ENCODE peak calls at places on chromosomes 1 and 21, in six cellular contexts. C is IMR-90, E is H9, V is H1, Q is neuronal stem cell, I is mesenchymal stem cell. N is an unnamed sample.

GRCh38 chr1:197441990-197442389 is 173.9 kb downstream of the CRB1 start:
- DNase-seq in V (peak; percentile 19), Q (no peak), I (peak; percentile 31), C (peak; percentile 74), E (no peak), N (peak; percentile 37)

GRCh38 chr1:183236158-183236725 is 50.2 kb downstream of the LAMC2 start:
- DNase-seq in V (no peak), C (no peak), I (no peak), Q (no peak), E (no peak), N (peak; percentile 93)

GRCh38 chr21:14877581-14878228 is 187.1 kb downstream of the NRIP1 start:
- DNase-seq in Q (no peak), V (no peak), I (no peak), C (peak; percentile 49), E (no peak), N (no peak)

GRCh38 chr1:229227298-229227919 is 43.5 kb upstream of the RAB4A start:
- DNase-seq in C (peak; percentile 61), I (peak; percentile 72), V (no peak), E (peak; percentile 92), Q (peak; percentile 72), N (peak; percentile 88)

GRCh38 chr1:15975805-15976680 is at the start of gene ZBTB17:
- DNase-seq in E (peak; percentile 94), V (peak; percentile 83), I (peak; percentile 92), C (peak; percentile 91), Q (peak; percentile 93), N (peak; percentile 96)

GRCh38 chr1:194495434-194495833 is 1309.0 kb upstream of the B3GALT2 start:
- DNase-seq in Q (no peak), E (no peak), I (no peak), V (no peak), C (no peak), N (no peak)

GRCh38 chr1:169722784-169723183 is 11.1 kb downstream of the SELE start:
- DNase-seq in E (no peak), C (no peak), Q (no peak), V (no peak), I (no peak), N (peak; percentile 13)

GRCh38 chr21:34198232-34199120 is 125.1 kb downstream of the MRPS6 start:
- DNase-seq in E (no peak), V (no peak), Q (no peak), C (no peak), I (no peak), N (no peak)

GRCh38 chr1:98981917-98982513 is 22.6 kb downstream of the PLPPR5 start:
- DNase-seq in I (peak; percentile 31), V (no peak), E (no peak), Q (no peak), C (peak; percentile 62), N (no peak)

GRCh38 chr1:192904438-192904895 is 95.6 kb downstream of the RGS2 start:
- DNase-seq in E (no peak), C (peak; percentile 93), Q (no peak), V (no peak), I (peak; percentile 67), N (no peak)

GRCh38 chr1:26081267-26082019 is 14.0 kb upstream of the TRIM63 start:
- DNase-seq in E (no peak), I (no peak), C (no peak), Q (no peak), V (no peak), N (no peak)

GRCh38 chr21:45003331-45004058 is 63.7 kb downstream of the SLX9 start:
- DNase-seq in Q (no peak), C (no peak), V (no peak), I (no peak), E (no peak), N (no peak)

GRCh38 chr1:26317612-26318337 is at the start of gene CD52:
- DNase-seq in C (no peak), V (no peak), Q (no peak), E (peak; percentile 78), I (no peak), N (peak; percentile 89)

GRCh38 chr21:39020751-39021474 is 162.3 kb downstream of the PSMG1 start:
- DNase-seq in V (no peak), E (no peak), C (peak; percentile 74), I (peak; percentile 76), Q (no peak), N (peak; percentile 86)

GRCh38 chr1:62286778-62287224 is 32.4 kb downstream of the KANK4 start:
- DNase-seq in Q (no peak), E (peak; percentile 72), V (peak; percentile 36), C (no peak), I (no peak), N (peak; percentile 91)

GRCh38 chr1:204870165-204870912 is at the start of gene NFASC:
- DNase-seq in Q (no peak), I (no peak), V (no peak), C (no peak), E (no peak), N (no peak)

GRCh38 chr1:208119225-208119606 is 125.0 kb downstream of the PLXNA2 start:
- DNase-seq in E (no peak), C (no peak), I (no peak), Q (no peak), V (no peak), N (no peak)

GRCh38 chr1:112761714-112762480 is 46.8 kb upstream of the PPM1J start:
- DNase-seq in V (no peak), C (no peak), Q (no peak), E (no peak), I (no peak), N (no peak)
- H3K4me2 ChIP-seq in V (no peak overlapping the region), C (no peak overlapping the region), Q (no peak overlapping the region), E (no peak overlapping the region), I (no peak overlapping the region), N (no peak overlapping the region)

DNA sequence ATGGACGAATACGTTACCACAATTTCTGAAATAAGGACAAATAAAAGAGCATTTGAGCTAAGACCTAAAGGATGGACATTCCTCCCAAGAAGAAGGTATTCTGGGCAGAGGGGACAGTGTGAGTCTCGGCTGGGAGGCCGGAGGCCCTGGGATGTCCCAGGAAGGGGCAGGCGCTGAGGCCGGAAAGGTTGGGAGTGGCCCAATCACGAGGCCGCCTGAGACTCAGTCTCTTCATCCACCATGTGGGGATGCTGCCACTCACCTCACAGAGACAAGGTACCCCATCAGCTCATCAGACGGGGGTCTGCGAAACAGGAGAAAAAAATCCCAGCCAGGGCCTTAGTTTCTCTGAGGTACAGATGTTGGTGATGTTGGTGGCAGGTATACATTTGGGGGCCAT is 24.3 kb upstream of the LAPTM5 start:
- DNase-seq in V (no peak), E (no peak), Q (no peak), I (no peak), C (no peak), N (no peak)
- H3K27ac ChIP-seq in V (no peak overlapping the region), E (no peak overlapping the region), Q (no peak overlapping the region), I (no peak overlapping the region), C (no peak overlapping the region), N (no peak overlapping the region)

GRCh38 chr1:82994866-82995370 is 1004.0 kb downstream of the TTLL7 start:
- DNase-seq in C (no peak), Q (no peak), V (no peak), I (no peak), E (no peak), N (no peak)

GRCh38 chr1:82991569-82991968 is 1007.4 kb downstream of the TTLL7 start:
- DNase-seq in Q (no peak), V (no peak), C (no peak), I (no peak), E (no peak), N (no peak)
- H2BK15ac ChIP-seq in Q (no peak overlapping the region), V (no peak overlapping the region), C (no peak overlapping the region), I (no peak overlapping the region), E (no peak overlapping the region), N (no peak overlapping the region)

GRCh38 chr1:56064705-56065104 is 514.7 kb downstream of the PLPP3 start:
- DNase-seq in V (no peak), Q (no peak), E (no peak), I (peak; percentile 54), C (peak; percentile 61), N (no peak)
- H3K4me2 ChIP-seq in V (no peak overlapping the region), Q (no peak overlapping the region), E (no peak overlapping the region), I (no peak overlapping the region), C (no peak overlapping the region), N (no peak overlapping the region)

DNA sequence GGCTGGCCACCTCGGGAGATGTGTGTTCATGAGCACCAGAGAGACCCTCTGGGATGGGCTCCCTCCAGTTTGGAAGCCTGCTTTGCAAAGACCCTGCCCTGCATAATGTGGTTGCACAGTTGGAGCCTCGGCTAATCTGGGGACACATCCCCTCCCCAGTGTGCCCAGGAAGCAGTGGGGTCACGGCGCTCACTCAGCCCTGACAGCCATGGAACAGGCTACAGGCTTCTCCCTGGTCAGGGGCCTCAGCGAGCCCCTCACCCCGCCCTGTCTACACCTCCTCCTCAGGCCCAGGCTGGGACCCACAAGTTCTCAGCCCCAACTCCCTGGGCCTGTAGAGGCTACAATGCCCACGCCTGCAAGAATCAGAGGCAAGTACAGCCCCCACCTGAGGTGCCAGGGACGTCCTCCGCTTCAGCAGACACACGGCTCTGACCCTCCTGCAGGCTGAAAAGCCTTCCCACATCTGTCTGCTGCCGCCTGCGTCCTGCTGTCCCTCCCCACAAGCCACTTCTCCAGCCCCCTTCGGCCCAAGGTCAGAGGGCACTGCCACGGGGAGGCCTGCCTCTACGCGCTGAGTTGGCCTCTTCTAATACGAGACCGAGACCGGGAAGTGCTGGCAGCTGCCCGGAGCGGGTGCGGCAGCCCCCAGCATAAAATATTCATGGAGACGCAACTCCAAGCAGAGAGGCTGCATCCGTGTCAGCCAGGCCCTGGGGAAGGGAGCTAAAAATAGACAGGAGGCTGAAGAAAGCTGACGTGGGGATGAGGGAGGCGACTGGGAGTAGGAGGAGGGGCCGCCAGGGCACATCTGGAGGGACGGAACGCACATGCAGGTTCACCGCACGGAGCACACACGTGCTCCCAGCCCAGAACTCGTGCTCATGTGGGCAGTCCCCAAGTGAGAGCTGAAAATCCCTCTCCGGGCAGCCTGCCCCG is 15.2 kb upstream of the GPR153 start:
- DNase-seq in V (no peak), I (peak; percentile 93), Q (no peak), E (peak; percentile 69), C (peak; percentile 90), N (peak; percentile 19)
- H3K27ac ChIP-seq in V (no peak overlapping the region), I (peak overlapping the region; percentile 14), Q (peak overlapping the region; percentile 38), E (no peak overlapping the region), C (peak overlapping the region; percentile 36), N (no peak overlapping the region)

DNA sequence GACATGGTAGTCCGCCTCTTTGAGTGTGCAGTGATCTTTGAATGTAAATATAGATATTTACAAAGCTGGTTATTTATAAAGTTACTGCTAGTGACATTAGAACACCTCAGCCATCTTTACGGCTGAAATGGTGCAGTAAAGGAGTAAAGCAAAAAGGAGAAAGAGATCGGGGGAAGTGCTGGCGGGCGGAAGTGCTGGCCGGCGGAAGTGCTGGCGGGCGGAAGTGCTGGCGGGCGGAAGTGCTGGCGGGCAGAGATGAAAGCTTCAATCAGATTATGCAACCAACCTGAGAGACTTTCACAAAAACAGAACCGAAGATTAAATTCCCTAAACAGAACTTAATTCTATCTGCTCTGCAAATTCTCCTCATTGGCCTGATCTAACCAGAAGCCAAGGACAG is 1.4 kb upstream of the OR14A16 start:
- DNase-seq in Q (no peak), V (no peak), E (no peak), I (no peak), C (no peak), N (no peak)
- H2BK15ac ChIP-seq in Q (no peak overlapping the region), V (no peak overlapping the region), E (no peak overlapping the region), I (no peak overlapping the region), C (no peak overlapping the region), N (no peak overlapping the region)

N was measured in mesendoderm.